ENCODE peak calls at places on chromosomes 12 and 14, in six cellular contexts. O, P, V, K, B and S are unnamed samples.
A peak's percentile ranks its signal among the peaks of the same experiment; 100 is the strongest.

GRCh38 chr14:88299865-88300264 is 23.2 kb downstream of the KCNK10 start:
- DNase-seq in K (peak; percentile 25), O (no peak), V (no peak), P (no peak), B (no peak), S (no peak)

GRCh38 chr12:106962291-106962690 is 6.6 kb downstream of the TMEM263 start:
- DNase-seq in B (no peak), P (no peak), V (no peak), K (no peak), O (no peak), S (no peak)

GRCh38 chr12:50545783-50546182 is 41.0 kb downstream of the DIP2B start:
- DNase-seq in K (no peak), P (peak; percentile 7), V (no peak), B (no peak), O (no peak), S (no peak)

GRCh38 chr14:96616168-96616681 is 114.0 kb downstream of the PAPOLA start:
- DNase-seq in P (no peak), V (no peak), O (no peak), K (no peak), B (no peak), S (no peak)

GRCh38 chr12:116677202-116677651 is 60.6 kb downstream of the SPRING1 start:
- DNase-seq in V (no peak), B (no peak), K (no peak), O (no peak), P (no peak), S (no peak)

GRCh38 chr14:71682337-71682736 is 249.9 kb upstream of the RGS6 start:
- DNase-seq in O (no peak), P (no peak), K (no peak), B (no peak), V (no peak), S (no peak)

GRCh38 chr12:42446761-42447160 is 120.8 kb downstream of the PPHLN1 start:
- DNase-seq in V (no peak), K (no peak), B (no peak), P (no peak), O (no peak), S (no peak)

GRCh38 chr14:22291406-22291805 is 297.6 kb downstream of the DAD1 start:
- DNase-seq in B (no peak), P (no peak), V (no peak), K (no peak), O (no peak), S (no peak)

GRCh38 chr12:96338852-96339478 is 61.3 kb downstream of the CDK17 start:
- DNase-seq in B (no peak), V (no peak), P (peak; percentile 18), K (no peak), O (no peak), S (no peak)

GRCh38 chr12:30506411-30506810 is 189.3 kb downstream of the IPO8 start:
- DNase-seq in P (no peak), O (no peak), K (no peak), V (no peak), B (no peak), S (no peak)

GRCh38 chr12:51082561-51083139 is 746 bp downstream of the CSRNP2 start:
- DNase-seq in P (peak; percentile 35), O (no peak), K (peak; percentile 43), V (peak; percentile 13), B (no peak), S (peak; percentile 18)

GRCh38 chr12:76407710-76408109 is 59.5 kb upstream of the BBS10 start:
- DNase-seq in K (no peak), O (no peak), P (no peak), B (no peak), V (no peak), S (no peak)
- TF ChIP-seq CTCF in K (no peak), O (no peak), P (no peak), B (no peak), V (no peak), S (no peak)

GRCh38 chr14:61747342-61747741 is 14.9 kb upstream of the SNAPC1 start:
- DNase-seq in P (no peak), K (no peak), B (no peak), V (no peak), O (no peak), S (no peak)

GRCh38 chr14:61737913-61738312 is 24.3 kb upstream of the SNAPC1 start:
- DNase-seq in V (no peak), K (no peak), P (no peak), B (no peak), O (no peak), S (no peak)

GRCh38 chr14:61739133-61739532 is 23.1 kb upstream of the SNAPC1 start:
- DNase-seq in B (no peak), P (no peak), V (no peak), K (no peak), O (no peak), S (no peak)

GRCh38 chr14:61744239-61744638 is 18.0 kb upstream of the SNAPC1 start:
- DNase-seq in K (no peak), B (no peak), P (peak; percentile 52), V (no peak), O (no peak), S (no peak)

DNA sequence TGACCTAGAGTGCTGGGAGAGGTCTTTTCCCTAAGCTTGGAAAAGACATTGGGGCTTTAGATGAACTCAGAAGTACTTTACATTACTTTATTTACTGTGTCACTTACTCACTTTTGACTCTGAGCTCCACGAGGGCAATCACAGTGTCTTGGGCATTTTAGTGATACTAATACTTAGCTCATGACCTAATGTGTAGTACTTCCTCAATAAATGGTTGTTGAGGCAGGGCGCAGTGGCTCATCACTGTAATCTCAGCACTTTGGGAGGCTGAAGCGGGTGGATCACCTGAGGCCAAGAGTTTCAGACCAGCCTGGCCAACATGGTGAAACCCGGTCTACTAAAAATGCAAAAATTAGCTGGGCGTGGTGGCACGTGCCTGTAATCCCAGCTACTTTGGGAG is 19.8 kb upstream of the SNAPC1 start:
- DNase-seq in B (no peak), P (no peak), V (no peak), K (no peak), O (no peak), S (no peak)
- TF ChIP-seq CTCF in B (no peak), P (no peak), V (no peak), K (no peak), O (no peak), S (no peak)

DNA sequence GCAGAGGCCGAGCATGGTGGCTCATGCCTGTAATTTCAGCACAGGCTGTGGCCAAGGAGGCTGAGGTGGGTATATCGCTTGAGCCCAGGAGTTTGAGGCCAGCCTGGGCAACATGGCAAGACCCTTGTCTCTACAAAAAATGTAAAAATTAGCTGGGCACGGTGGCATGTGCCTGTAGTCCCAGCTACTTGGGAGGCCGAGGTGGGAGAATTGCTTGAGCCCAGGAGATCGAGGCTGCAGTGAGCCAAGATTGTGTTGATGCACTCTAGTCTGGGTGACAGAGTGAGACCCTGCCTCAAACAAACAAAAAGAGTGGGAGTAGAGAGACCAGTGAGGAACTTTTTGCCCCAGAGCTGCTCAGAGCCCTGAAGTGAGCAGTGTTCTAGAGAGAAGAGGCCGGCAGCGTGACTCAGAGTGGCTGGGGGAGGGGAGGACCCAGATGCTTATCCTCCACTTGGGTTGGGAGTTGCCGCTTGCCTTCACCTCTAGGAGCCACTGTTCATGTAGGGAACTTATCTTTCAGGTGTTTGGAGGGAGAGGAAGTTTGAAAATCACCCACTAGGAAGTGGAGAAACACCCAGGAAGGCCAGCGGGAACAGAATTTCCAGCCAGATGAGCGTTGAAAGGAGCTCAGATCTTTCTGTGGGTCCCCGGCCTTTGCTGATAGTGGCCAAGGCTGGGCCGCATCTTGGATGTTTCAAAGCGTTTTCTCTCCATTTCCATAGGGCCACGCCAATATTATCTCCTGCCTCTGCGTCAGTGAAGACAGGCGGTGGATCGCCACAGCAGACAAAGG is 15.3 kb downstream of the CFAP251 start:
- DNase-seq in K (no peak), V (no peak), O (peak; percentile 70), P (peak; percentile 36), B (no peak), S (no peak)
- TF ChIP-seq CTCF in K (peak; percentile 13), V (no peak), O (no peak), P (peak; percentile 7), B (no peak), S (no peak)

GRCh38 chr14:79861111-79861510 is 350.2 kb downstream of the DIO2 start:
- DNase-seq in V (no peak), B (no peak), P (no peak), O (no peak), K (no peak), S (no peak)
- TF ChIP-seq CTCF in V (no peak), B (no peak), P (no peak), O (no peak), K (peak; percentile 27), S (no peak)

GRCh38 chr12:132561784-132562156 is 48.6 kb downstream of the LRCOL1 start:
- DNase-seq in B (no peak), V (peak; percentile 62), O (no peak), P (no peak), K (peak; percentile 48), S (no peak)
- TF ChIP-seq CTCF in B (peak; percentile 32), V (no peak), O (no peak), P (peak; percentile 38), K (peak; percentile 27), S (no peak)

GRCh38 chr12:57726884-57727757 is 11.4 kb downstream of the AGAP2 start:
- DNase-seq in P (peak; percentile 52), B (peak; percentile 59), K (no peak), O (no peak), V (peak; percentile 67), S (peak; percentile 15)
- TF ChIP-seq CTCF in P (peak; percentile 42), B (peak; percentile 53), K (no peak), O (no peak), V (no peak), S (no peak)

GRCh38 chr12:8823565-8824300 is 1.3 kb downstream of the A2ML1 start:
- DNase-seq in K (peak; percentile 66), V (no peak), B (no peak), O (no peak), P (peak; percentile 52), S (no peak)
- TF ChIP-seq CTCF in K (peak; percentile 94), V (peak; percentile 17), B (peak; percentile 67), O (peak; percentile 39), P (peak; percentile 59), S (peak; percentile 4)